ENCODE peak calls at places on chromosome 12, in six cellular contexts. One of them, this sample, is unnamed.
A peak's percentile ranks its signal among the peaks of the same experiment; 100 is the strongest.

GRCh38 chr12:74105434-74105833 is 432.2 kb upstream of the ATXN7L3B start:
- DNase-seq in body of pancreas: no peak
- DNase-seq in caudate nucleus: no peak
- DNase-seq in upper lobe of right lung: no peak
- DNase-seq in mammary epithelial cell: peak; percentile 69
- DNase-seq in testis: no peak
- DNase-seq in this sample: no peak

GRCh38 chr12:13592063-13592942 is 389.1 kb downstream of the GRIN2B start:
- DNase-seq in caudate nucleus: no peak
- DNase-seq in testis: no peak
- DNase-seq in body of pancreas: no peak
- DNase-seq in upper lobe of right lung: no peak
- DNase-seq in mammary epithelial cell: peak; percentile 68
- DNase-seq in this sample: no peak

GRCh38 chr12:113299619-113300237 is 35.2 kb downstream of the SLC8B1 start:
- DNase-seq in body of pancreas: peak; percentile 62
- DNase-seq in upper lobe of right lung: peak; percentile 88
- DNase-seq in testis: peak; percentile 46
- DNase-seq in caudate nucleus: no peak
- DNase-seq in mammary epithelial cell: peak; percentile 84
- DNase-seq in this sample: peak; percentile 89

GRCh38 chr12:115407036-115407435 is 723.1 kb upstream of the TBX3 start:
- DNase-seq in mammary epithelial cell: no peak
- DNase-seq in caudate nucleus: no peak
- DNase-seq in testis: no peak
- DNase-seq in body of pancreas: no peak
- DNase-seq in upper lobe of right lung: no peak
- DNase-seq in this sample: no peak

GRCh38 chr12:1471224-1471623 is 123.2 kb downstream of the FBXL14 start:
- DNase-seq in caudate nucleus: no peak
- DNase-seq in body of pancreas: no peak
- DNase-seq in testis: no peak
- DNase-seq in upper lobe of right lung: no peak
- DNase-seq in mammary epithelial cell: no peak
- DNase-seq in this sample: no peak

GRCh38 chr12:11746024-11746771 is 96.7 kb downstream of the ETV6 start:
- DNase-seq in body of pancreas: peak; percentile 48
- DNase-seq in testis: no peak
- DNase-seq in mammary epithelial cell: peak; percentile 99
- DNase-seq in upper lobe of right lung: no peak
- DNase-seq in caudate nucleus: no peak
- DNase-seq in this sample: no peak

GRCh38 chr12:117030187-117030896 is 68.9 kb downstream of the TESC start:
- DNase-seq in body of pancreas: peak; percentile 74
- DNase-seq in mammary epithelial cell: no peak
- DNase-seq in testis: no peak
- DNase-seq in caudate nucleus: no peak
- DNase-seq in upper lobe of right lung: no peak
- DNase-seq in this sample: no peak

GRCh38 chr12:1917172-1918070 is 1.0 kb downstream of the CACNA2D4 start:
- DNase-seq in body of pancreas: peak; percentile 55
- DNase-seq in caudate nucleus: no peak
- DNase-seq in testis: peak; percentile 38
- DNase-seq in mammary epithelial cell: no peak
- DNase-seq in upper lobe of right lung: no peak
- DNase-seq in this sample: no peak

GRCh38 chr12:26298785-26299621 is 103.6 kb downstream of the SSPN start:
- DNase-seq in caudate nucleus: no peak
- DNase-seq in upper lobe of right lung: no peak
- DNase-seq in mammary epithelial cell: peak; percentile 94
- DNase-seq in testis: no peak
- DNase-seq in body of pancreas: peak; percentile 46
- DNase-seq in this sample: no peak

GRCh38 chr12:54526800-54527630 is 22.4 kb upstream of the PDE1B start:
- DNase-seq in testis: peak; percentile 72
- DNase-seq in upper lobe of right lung: no peak
- DNase-seq in caudate nucleus: no peak
- DNase-seq in mammary epithelial cell: peak; percentile 14
- DNase-seq in body of pancreas: peak; percentile 22
- DNase-seq in this sample: no peak

GRCh38 chr12:58530421-58531067 is 389.8 kb downstream of the LRIG3 start:
- DNase-seq in body of pancreas: no peak
- DNase-seq in testis: no peak
- DNase-seq in caudate nucleus: no peak
- DNase-seq in upper lobe of right lung: no peak
- DNase-seq in mammary epithelial cell: peak; percentile 70
- DNase-seq in this sample: no peak

GRCh38 chr12:103727638-103728037 is 113.4 kb downstream of the NT5DC3 start:
- DNase-seq in upper lobe of right lung: no peak
- DNase-seq in mammary epithelial cell: no peak
- DNase-seq in caudate nucleus: no peak
- DNase-seq in testis: no peak
- DNase-seq in body of pancreas: no peak
- DNase-seq in this sample: no peak

GRCh38 chr12:90355701-90356345 is 599.2 kb downstream of the CCER1 start:
- DNase-seq in body of pancreas: no peak
- DNase-seq in upper lobe of right lung: no peak
- DNase-seq in mammary epithelial cell: no peak
- DNase-seq in caudate nucleus: no peak
- DNase-seq in testis: no peak
- DNase-seq in this sample: no peak
- H3K27ac ChIP-seq in body of pancreas: no peak overlapping the region
- H3K27ac ChIP-seq in upper lobe of right lung: no peak overlapping the region
- H3K27ac ChIP-seq in mammary epithelial cell: no peak overlapping the region
- H3K27ac ChIP-seq in caudate nucleus: no peak overlapping the region
- H3K27ac ChIP-seq in testis: no peak overlapping the region
- H3K27ac ChIP-seq in this sample: no peak overlapping the region

GRCh38 chr12:124866195-124866882 is 2.7 kb upstream of the SCARB1 start:
- DNase-seq in upper lobe of right lung: no peak
- DNase-seq in body of pancreas: no peak
- DNase-seq in caudate nucleus: no peak
- DNase-seq in mammary epithelial cell: no peak
- DNase-seq in testis: no peak
- DNase-seq in this sample: no peak

GRCh38 chr12:124867389-124867930 is 3.8 kb upstream of the SCARB1 start:
- DNase-seq in body of pancreas: peak; percentile 55
- DNase-seq in testis: no peak
- DNase-seq in mammary epithelial cell: peak; percentile 39
- DNase-seq in upper lobe of right lung: no peak
- DNase-seq in caudate nucleus: no peak
- DNase-seq in this sample: no peak

GRCh38 chr12:124869011-124869665 is 5.5 kb upstream of the SCARB1 start:
- DNase-seq in upper lobe of right lung: peak; percentile 73
- DNase-seq in mammary epithelial cell: peak; percentile 23
- DNase-seq in caudate nucleus: no peak
- DNase-seq in testis: no peak
- DNase-seq in body of pancreas: peak; percentile 59
- DNase-seq in this sample: no peak

GRCh38 chr12:124866883-124867232 is 3.2 kb upstream of the SCARB1 start:
- DNase-seq in mammary epithelial cell: no peak
- DNase-seq in upper lobe of right lung: no peak
- DNase-seq in caudate nucleus: no peak
- DNase-seq in body of pancreas: no peak
- DNase-seq in testis: no peak
- DNase-seq in this sample: peak; percentile 18

GRCh38 chr12:124868252-124868965 is 4.7 kb upstream of the SCARB1 start:
- DNase-seq in caudate nucleus: no peak
- DNase-seq in upper lobe of right lung: no peak
- DNase-seq in testis: no peak
- DNase-seq in body of pancreas: no peak
- DNase-seq in mammary epithelial cell: no peak
- DNase-seq in this sample: peak; percentile 0
- H3K27ac ChIP-seq in caudate nucleus: no peak overlapping the region
- H3K27ac ChIP-seq in upper lobe of right lung: peak overlapping the region; percentile 66
- H3K27ac ChIP-seq in testis: no peak overlapping the region
- H3K27ac ChIP-seq in body of pancreas: no peak overlapping the region
- H3K27ac ChIP-seq in mammary epithelial cell: no peak overlapping the region
- H3K27ac ChIP-seq in this sample: no peak overlapping the region

DNA sequence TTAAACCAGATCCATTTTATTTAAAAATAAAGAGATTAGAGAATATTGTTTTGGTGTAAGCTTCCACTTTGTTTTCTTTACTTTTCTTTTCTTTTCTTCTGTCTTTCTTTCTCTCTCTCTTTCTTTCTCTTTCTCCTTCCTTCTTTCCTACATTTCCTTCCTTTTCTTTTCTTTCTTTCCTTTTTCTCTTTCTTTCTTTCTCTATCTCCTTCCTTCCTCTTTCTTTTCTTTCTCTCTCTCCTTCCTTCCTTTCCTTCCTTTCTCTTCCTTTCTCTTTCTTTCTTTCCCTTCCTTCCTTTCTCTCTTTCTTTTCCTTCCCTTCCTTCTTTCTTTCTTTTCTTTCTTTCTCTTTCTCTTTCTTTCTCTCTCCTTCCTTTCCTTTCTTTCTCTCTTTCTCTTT is 100.8 kb downstream of the TMTC3 start:
- DNase-seq in upper lobe of right lung: no peak
- DNase-seq in testis: no peak
- DNase-seq in body of pancreas: no peak
- DNase-seq in mammary epithelial cell: no peak
- DNase-seq in caudate nucleus: no peak
- DNase-seq in this sample: no peak
- H3K27ac ChIP-seq in upper lobe of right lung: peak overlapping the region; percentile 36
- H3K27ac ChIP-seq in testis: no peak overlapping the region
- H3K27ac ChIP-seq in body of pancreas: no peak overlapping the region
- H3K27ac ChIP-seq in mammary epithelial cell: peak overlapping the region; percentile 83
- H3K27ac ChIP-seq in caudate nucleus: no peak overlapping the region
- H3K27ac ChIP-seq in this sample: no peak overlapping the region

DNA sequence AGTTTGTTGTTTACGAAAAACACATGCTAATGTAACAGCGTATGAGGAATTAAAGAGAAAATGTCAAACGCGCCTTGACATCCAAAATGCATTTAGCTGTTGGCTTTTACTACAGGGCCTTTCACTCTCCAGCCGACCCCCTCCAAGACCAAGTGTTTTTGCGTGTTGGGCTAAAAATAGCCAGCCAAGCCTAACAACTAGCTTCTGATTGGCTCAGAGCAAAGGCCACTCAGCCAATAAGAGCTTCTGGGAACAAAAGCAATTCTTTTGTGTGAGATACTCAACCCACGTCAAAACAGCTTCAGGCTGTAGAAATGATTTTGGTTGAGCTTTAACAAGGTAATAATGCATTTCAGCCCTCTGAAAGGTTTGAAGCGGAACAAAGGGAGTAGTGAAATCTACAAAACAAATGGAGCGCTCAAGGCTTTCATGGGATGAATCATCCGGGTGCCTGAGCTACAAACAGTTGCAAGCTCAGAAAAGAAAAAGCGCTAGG is 198.7 kb upstream of the DCN start:
- DNase-seq in body of pancreas: peak; percentile 67
- DNase-seq in caudate nucleus: peak; percentile 72
- DNase-seq in mammary epithelial cell: peak; percentile 81
- DNase-seq in testis: peak; percentile 78
- DNase-seq in upper lobe of right lung: no peak
- DNase-seq in this sample: peak; percentile 67
- H3K27ac ChIP-seq in body of pancreas: no peak overlapping the region
- H3K27ac ChIP-seq in caudate nucleus: peak overlapping the region; percentile 86
- H3K27ac ChIP-seq in mammary epithelial cell: no peak overlapping the region
- H3K27ac ChIP-seq in testis: peak overlapping the region; percentile 72
- H3K27ac ChIP-seq in upper lobe of right lung: peak overlapping the region; percentile 18
- H3K27ac ChIP-seq in this sample: peak overlapping the region; percentile 37

GRCh38 chr12:124744659-124745467 is 118.8 kb downstream of the SCARB1 start:
- DNase-seq in mammary epithelial cell: no peak
- DNase-seq in testis: peak; percentile 76
- DNase-seq in upper lobe of right lung: no peak
- DNase-seq in body of pancreas: no peak
- DNase-seq in caudate nucleus: no peak
- DNase-seq in this sample: no peak

GRCh38 chr12:124745891-124746570 is 117.6 kb downstream of the SCARB1 start:
- DNase-seq in mammary epithelial cell: peak; percentile 77
- DNase-seq in upper lobe of right lung: peak; percentile 93
- DNase-seq in caudate nucleus: peak; percentile 94
- DNase-seq in body of pancreas: peak; percentile 94
- DNase-seq in testis: peak; percentile 98
- DNase-seq in this sample: peak; percentile 98

GRCh38 chr12:124745468-124745890 is 118.2 kb downstream of the SCARB1 start:
- DNase-seq in testis: no peak
- DNase-seq in mammary epithelial cell: no peak
- DNase-seq in body of pancreas: no peak
- DNase-seq in caudate nucleus: no peak
- DNase-seq in upper lobe of right lung: no peak
- DNase-seq in this sample: no peak

GRCh38 chr12:124747426-124748161 is 116.1 kb downstream of the SCARB1 start:
- DNase-seq in body of pancreas: peak; percentile 52
- DNase-seq in mammary epithelial cell: peak; percentile 98
- DNase-seq in upper lobe of right lung: no peak
- DNase-seq in caudate nucleus: no peak
- DNase-seq in testis: no peak
- DNase-seq in this sample: no peak

GRCh38 chr12:124746649-124747425 is 116.8 kb downstream of the SCARB1 start:
- DNase-seq in upper lobe of right lung: no peak
- DNase-seq in caudate nucleus: no peak
- DNase-seq in testis: no peak
- DNase-seq in mammary epithelial cell: no peak
- DNase-seq in body of pancreas: no peak
- DNase-seq in this sample: no peak
- H3K27ac ChIP-seq in upper lobe of right lung: peak overlapping the region; percentile 70
- H3K27ac ChIP-seq in caudate nucleus: peak overlapping the region; percentile 52
- H3K27ac ChIP-seq in testis: peak overlapping the region; percentile 42
- H3K27ac ChIP-seq in mammary epithelial cell: no peak overlapping the region
- H3K27ac ChIP-seq in body of pancreas: peak overlapping the region; percentile 79
- H3K27ac ChIP-seq in this sample: peak overlapping the region; percentile 67

DNA sequence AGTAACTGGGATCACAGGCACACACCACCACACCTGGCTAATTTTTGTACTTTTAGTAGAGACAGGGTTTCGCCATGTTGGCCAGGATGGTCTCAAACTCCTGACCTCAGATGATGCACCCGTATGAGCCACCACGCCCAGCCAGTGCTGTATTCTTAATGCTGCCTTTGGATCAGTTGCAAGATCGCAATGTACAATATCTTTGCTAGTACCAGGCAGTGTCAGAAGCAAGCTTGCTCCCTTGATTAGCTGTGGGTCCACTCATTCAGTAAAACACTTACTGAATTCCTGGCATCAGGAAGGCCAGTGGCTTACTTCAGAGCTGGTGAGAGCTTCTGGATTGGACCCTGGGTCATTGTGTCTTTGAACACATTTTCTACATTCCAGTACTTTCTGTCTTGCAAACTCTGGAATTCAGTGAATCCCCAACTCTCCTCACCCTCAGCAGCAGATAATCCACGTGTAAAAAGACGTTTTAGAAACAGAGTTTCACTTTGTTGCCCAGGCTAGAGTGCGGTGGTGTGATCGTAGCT is 1183.7 kb downstream of the AACS start:
- DNase-seq in upper lobe of right lung: no peak
- DNase-seq in testis: no peak
- DNase-seq in caudate nucleus: no peak
- DNase-seq in body of pancreas: no peak
- DNase-seq in mammary epithelial cell: no peak
- DNase-seq in this sample: no peak
- H3K27ac ChIP-seq in upper lobe of right lung: no peak overlapping the region
- H3K27ac ChIP-seq in testis: no peak overlapping the region
- H3K27ac ChIP-seq in caudate nucleus: no peak overlapping the region
- H3K27ac ChIP-seq in body of pancreas: no peak overlapping the region
- H3K27ac ChIP-seq in mammary epithelial cell: no peak overlapping the region
- H3K27ac ChIP-seq in this sample: no peak overlapping the region

DNA sequence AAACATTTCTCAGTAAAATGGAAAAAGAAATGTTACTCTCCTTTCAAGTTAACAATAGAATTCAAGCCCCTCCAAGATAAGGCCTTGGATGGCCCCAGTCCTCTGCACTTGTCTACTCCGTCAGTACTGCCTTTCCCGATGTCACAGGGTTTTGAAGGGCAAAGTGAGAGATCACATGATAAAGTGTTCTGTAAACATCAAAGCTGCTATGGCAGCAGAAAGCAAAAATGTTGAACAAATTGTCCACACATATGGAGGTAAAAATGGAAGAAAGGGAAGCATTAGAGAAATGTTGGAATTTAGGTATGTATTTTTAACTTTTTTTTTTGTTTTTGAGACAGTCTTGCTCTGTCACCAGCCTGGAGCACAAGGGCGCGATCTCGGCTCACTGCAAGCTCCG is 33.5 kb upstream of the CDK2AP1 start:
- DNase-seq in body of pancreas: no peak
- DNase-seq in testis: no peak
- DNase-seq in mammary epithelial cell: no peak
- DNase-seq in upper lobe of right lung: no peak
- DNase-seq in caudate nucleus: no peak
- DNase-seq in this sample: no peak
- H3K27ac ChIP-seq in body of pancreas: no peak overlapping the region
- H3K27ac ChIP-seq in testis: no peak overlapping the region
- H3K27ac ChIP-seq in mammary epithelial cell: no peak overlapping the region
- H3K27ac ChIP-seq in upper lobe of right lung: no peak overlapping the region
- H3K27ac ChIP-seq in caudate nucleus: no peak overlapping the region
- H3K27ac ChIP-seq in this sample: no peak overlapping the region

This sample was measured in right cardiac atrium.